ENCODE peak calls at places on chromosome 14, in eight cellular contexts. G is neural progenitor cell, Z is hepatocyte, Q is OCI-LY7, N is SK-N-SH, B is PC-3, O is HCT116, K is MM.1S. C is an unnamed sample.

GRCh38 chr14:68000516-68000915 is 180.9 kb downstream of the RAD51B start:
- DNase-seq in G (no peak), Z (no peak), Q (no peak), N (no peak), B (no peak), O (no peak), K (no peak), C (peak; percentile 8)

GRCh38 chr14:37588956-37589737 is 5.9 kb downstream of the FOXA1 start:
- DNase-seq in G (peak; percentile 32), Z (no peak), Q (no peak), N (no peak), B (peak; percentile 54), O (no peak), K (no peak), C (no peak)

GRCh38 chr14:97524579-97525319 is 727.6 kb downstream of the VRK1 start:
- DNase-seq in G (no peak), Z (no peak), Q (no peak), N (no peak), B (no peak), O (no peak), K (no peak), C (no peak)

GRCh38 chr14:34810028-34810427 is 65.1 kb downstream of the BAZ1A start:
- DNase-seq in G (no peak), Z (no peak), Q (no peak), N (no peak), B (no peak), O (no peak), K (no peak), C (no peak)

GRCh38 chr14:45838597-45838996 is 585.6 kb upstream of the MIS18BP1 start:
- DNase-seq in G (peak; percentile 1), Z (peak; percentile 14), Q (peak; percentile 0), N (no peak), B (peak; percentile 57), O (no peak), K (no peak), C (peak; percentile 26)

GRCh38 chr14:23148596-23149249 is 29.7 kb upstream of the CEBPE start:
- DNase-seq in G (no peak), Z (no peak), Q (no peak), N (no peak), B (no peak), O (no peak), K (no peak), C (peak; percentile 42)

GRCh38 chr14:68942281-68943035 is 36.6 kb downstream of the ACTN1 start:
- DNase-seq in G (no peak), Z (no peak), Q (no peak), N (no peak), B (no peak), O (no peak), K (no peak), C (no peak)

GRCh38 chr14:99055816-99056215 is 216.2 kb downstream of the BCL11B start:
- DNase-seq in G (no peak), Z (no peak), Q (no peak), N (no peak), B (no peak), O (no peak), K (no peak), C (no peak)

GRCh38 chr14:25757364-25757763 is 707.4 kb upstream of the STXBP6 start:
- DNase-seq in G (no peak), Z (no peak), Q (no peak), N (no peak), B (no peak), O (no peak), K (no peak), C (no peak)
- H3K9me3 ChIP-seq in G (no peaks in the 10 kb centered on the region), Z (no peaks in the 10 kb centered on the region), Q (no peaks in the 10 kb centered on the region), N (no peaks in the 10 kb centered on the region), B (peaks cover 37% of the 10 kb centered on the region), O (peaks cover 6% of the 10 kb centered on the region), K (no peaks in the 10 kb centered on the region), C (no peaks in the 10 kb centered on the region)

GRCh38 chr14:21269252-21270046 is at the start of gene HNRNPC:
- DNase-seq in G (peak; percentile 99), Z (peak; percentile 99), Q (peak; percentile 100), N (peak; percentile 93), B (peak; percentile 100), O (peak; percentile 100), K (peak; percentile 97), C (peak; percentile 98)

GRCh38 chr14:21268612-21269251 is 510 bp downstream of the HNRNPC start:
- DNase-seq in G (peak; percentile 71), Z (peak; percentile 87), Q (peak; percentile 78), N (no peak), B (peak; percentile 43), O (peak; percentile 24), K (peak; percentile 26), C (peak; percentile 85)

GRCh38 chr14:21267431-21267845 is 1.8 kb downstream of the HNRNPC start:
- DNase-seq in G (no peak), Z (no peak), Q (peak; percentile 44), N (no peak), B (peak; percentile 27), O (no peak), K (peak; percentile 77), C (peak; percentile 47)

GRCh38 chr14:21264025-21264801 is 5.0 kb downstream of the HNRNPC start:
- DNase-seq in G (no peak), Z (no peak), Q (no peak), N (no peak), B (peak; percentile 77), O (no peak), K (peak; percentile 25), C (peak; percentile 94)

GRCh38 chr14:21267886-21268611 is 1.2 kb downstream of the HNRNPC start:
- DNase-seq in G (no peak), Z (peak; percentile 30), Q (peak; percentile 22), N (no peak), B (peak; percentile 17), O (no peak), K (no peak), C (peak; percentile 63)
- H3K4me1 ChIP-seq in G (peaks cover 34% of the 10 kb centered on the region), Z (peaks cover 32% of the 10 kb centered on the region), Q (peaks cover 46% of the 10 kb centered on the region), N (peaks cover 25% of the 10 kb centered on the region), B (peaks cover 40% of the 10 kb centered on the region), O (peaks cover 14% of the 10 kb centered on the region), K (peaks cover 24% of the 10 kb centered on the region), C (peaks cover 42% of the 10 kb centered on the region)

GRCh38 chr14:101351146-101351545 is 210.1 kb upstream of the DIO3 start:
- DNase-seq in G (no peak), Z (no peak), Q (no peak), N (no peak), B (no peak), O (no peak), K (no peak), C (no peak)
- TF ChIP-seq EZH2phosphoT487 in G (no peak), Z (no peak), Q (no peak), N (no peak), B (no peak), O (no peak), K (no peak), C (no peak)

DNA sequence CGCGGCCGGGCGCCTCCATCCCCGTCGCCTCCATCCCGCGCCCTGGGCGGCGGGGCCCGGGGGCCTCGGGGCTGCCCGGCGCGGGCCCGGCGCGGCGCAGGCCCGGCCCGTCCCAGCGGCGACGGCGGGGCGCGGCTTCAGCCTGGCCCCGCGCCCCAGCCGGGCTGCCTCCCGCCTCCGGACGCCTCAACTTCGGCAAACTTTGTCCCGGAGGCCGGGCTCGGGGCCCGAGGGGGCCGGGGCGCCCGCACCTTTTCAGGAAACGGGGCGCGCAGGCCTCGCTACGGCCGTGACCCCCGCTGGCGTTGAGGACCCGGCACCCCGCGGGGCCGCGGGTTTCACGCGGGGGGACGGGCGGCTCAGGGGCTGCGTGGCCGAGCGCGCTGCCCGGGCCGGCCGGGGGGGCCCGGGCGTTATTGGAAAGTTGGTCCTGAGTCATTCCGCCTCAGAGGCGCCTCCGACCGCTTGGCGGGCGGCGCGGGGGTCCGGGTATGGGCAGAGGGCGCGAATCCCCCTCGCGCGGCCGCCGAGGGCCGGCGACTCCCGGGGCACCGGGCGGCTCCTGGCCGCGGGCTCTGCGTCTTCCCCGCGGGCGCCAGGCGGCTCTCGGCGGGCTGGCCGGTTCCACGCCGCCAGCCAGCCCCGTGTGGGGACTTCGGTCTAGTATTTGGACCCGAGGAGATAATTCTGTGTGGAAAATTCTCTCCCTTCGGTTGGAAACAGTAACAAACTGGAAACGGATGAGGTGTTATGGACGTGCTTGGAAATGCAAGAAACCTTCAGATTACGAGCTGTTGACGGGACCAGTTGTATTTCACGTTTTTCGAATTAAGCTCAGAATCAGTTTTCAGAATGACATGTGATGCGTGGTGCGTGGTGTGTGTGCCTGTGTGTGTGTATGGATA is 714 bp downstream of the TRAF3 start:
- DNase-seq in G (peak; percentile 44), Z (peak; percentile 37), Q (peak; percentile 19), N (peak; percentile 72), B (peak; percentile 18), O (no peak), K (peak; percentile 16), C (peak; percentile 64)
- H3K9me3 ChIP-seq in G (no peaks in the 10 kb centered on the region), Z (no peaks in the 10 kb centered on the region), Q (no peaks in the 10 kb centered on the region), N (no peaks in the 10 kb centered on the region), B (no peaks in the 10 kb centered on the region), O (no peaks in the 10 kb centered on the region), K (no peaks in the 10 kb centered on the region), C (no peaks in the 10 kb centered on the region)

GRCh38 chr14:92584856-92585255 is 71.3 kb downstream of the RIN3 start:
- DNase-seq in G (no peak), Z (no peak), Q (no peak), N (no peak), B (no peak), O (no peak), K (no peak), C (no peak)

GRCh38 chr14:92581206-92581605 is 67.6 kb downstream of the RIN3 start:
- DNase-seq in G (no peak), Z (no peak), Q (no peak), N (no peak), B (no peak), O (no peak), K (peak; percentile 84), C (no peak)

GRCh38 chr14:92584221-92584620 is 70.6 kb downstream of the RIN3 start:
- DNase-seq in G (no peak), Z (no peak), Q (no peak), N (no peak), B (no peak), O (no peak), K (no peak), C (no peak)

GRCh38 chr14:92582706-92583452 is 69.3 kb downstream of the RIN3 start:
- DNase-seq in G (no peak), Z (no peak), Q (no peak), N (no peak), B (no peak), O (no peak), K (no peak), C (no peak)

GRCh38 chr14:92581966-92582566 is 68.5 kb downstream of the RIN3 start:
- DNase-seq in G (no peak), Z (no peak), Q (no peak), N (no peak), B (no peak), O (no peak), K (no peak), C (no peak)
- H3K4me1 ChIP-seq in G (no peaks in the 10 kb centered on the region), Z (peaks cover 6% of the 10 kb centered on the region), Q (no peaks in the 10 kb centered on the region), N (peaks cover 14% of the 10 kb centered on the region), B (peaks cover 24% of the 10 kb centered on the region), O (peaks cover 3% of the 10 kb centered on the region), K (peaks cover 62% of the 10 kb centered on the region), C (peaks cover 28% of the 10 kb centered on the region)

DNA sequence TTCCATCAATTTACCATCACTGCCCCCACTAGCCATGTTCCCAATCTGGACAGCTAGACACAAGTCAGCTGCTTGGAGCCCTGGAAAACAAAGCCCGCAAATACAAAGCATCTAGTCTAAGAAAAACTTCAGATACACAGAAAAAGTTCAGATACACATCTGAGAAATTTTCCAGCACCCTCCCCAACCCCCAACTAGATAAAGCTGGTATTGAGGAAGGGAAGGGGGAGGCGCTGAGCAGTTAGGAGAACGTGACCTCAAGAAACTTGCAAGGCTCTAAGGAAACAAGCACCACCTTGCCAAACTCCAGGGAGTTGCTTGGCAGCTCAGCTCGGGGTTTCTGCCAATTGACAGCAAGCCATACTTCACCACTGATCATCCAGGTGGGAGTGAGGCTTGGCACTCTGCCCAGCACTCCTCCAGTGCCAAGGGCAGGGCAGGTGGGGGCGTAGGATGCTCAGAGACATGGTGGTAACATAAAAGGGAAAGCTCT is 5.1 kb upstream of the CNIH1 start:
- DNase-seq in G (no peak), Z (peak; percentile 18), Q (no peak), N (no peak), B (peak; percentile 71), O (no peak), K (no peak), C (no peak)
- TF ChIP-seq EZH2phosphoT487 in G (no peak), Z (no peak), Q (no peak), N (no peak), B (no peak), O (no peak), K (no peak), C (no peak)